ENCODE peak calls at places on chromosomes 13 and 19, in nine cellular contexts. F is H9; R is IMR-90; N is left cardiac atrium; W is caudate nucleus; G is fibroblast of lung; E is stimulated activated CD8-positive, alpha-beta memory T cell treated with anti-CD3 and anti-CD28 coated beads, Interleukin-7, amount 100 ng/mL, for 48 hours; B is CMK; P is stimulated activated CD4-positive, alpha-beta T cell treated with anti-CD3 and anti-CD28 coated beads, Interleukin-2, amount 100 ng/mL, for 48 hours. K is an unnamed sample.

GRCh38 chr13:32734511-32734910 is 148.3 kb downstream of the PDS5B start:
- DNase-seq in E (peak; percentile 11), P (peak; percentile 2), B (no peak), N (no peak), R (peak; percentile 88), F (no peak), W (no peak), G (peak; percentile 86), K (no peak)

GRCh38 chr19:50835785-50836542 is 2.6 kb upstream of the KLK15 start:
- DNase-seq in E (peak; percentile 52), W (no peak), B (peak; percentile 60), P (peak; percentile 79), F (peak; percentile 81), G (peak; percentile 44), R (peak; percentile 45), N (peak; percentile 78), K (peak; percentile 46)

GRCh38 chr19:48968813-48969218 is 3.7 kb downstream of the FTL start:
- DNase-seq in W (no peak), F (no peak), N (no peak), G (no peak), R (no peak), P (no peak), E (no peak), B (no peak), K (no peak)

GRCh38 chr19:49642488-49643035 is 553 bp downstream of the SCAF1 start:
- DNase-seq in N (no peak), B (no peak), G (no peak), R (no peak), F (no peak), E (no peak), P (no peak), W (no peak), K (no peak)

GRCh38 chr13:40318366-40318765 is 348.1 kb downstream of the FOXO1 start:
- DNase-seq in F (no peak), P (no peak), B (no peak), G (no peak), W (no peak), E (no peak), N (peak; percentile 76), R (no peak), K (peak; percentile 61)

GRCh38 chr19:16571689-16572331 is 405 bp downstream of the SLC35E1 start:
- DNase-seq in B (no peak), R (peak; percentile 20), E (no peak), G (peak; percentile 39), P (no peak), F (no peak), W (no peak), N (no peak), K (no peak)

GRCh38 chr19:8251025-8251472 is 41.9 kb downstream of the CERS4 start:
- DNase-seq in W (peak; percentile 83), P (no peak), B (no peak), R (peak; percentile 11), G (peak; percentile 55), F (no peak), E (no peak), N (peak; percentile 83), K (peak; percentile 83)

GRCh38 chr13:24512208-24513068 is at the start of gene PARP4:
- DNase-seq in G (peak; percentile 91), R (peak; percentile 85), N (peak; percentile 83), F (peak; percentile 81), E (peak; percentile 55), P (peak; percentile 61), B (no peak), W (no peak), K (peak; percentile 78)

GRCh38 chr13:57136093-57136492 is 4.6 kb upstream of the PRR20A start:
- DNase-seq in G (no peak), E (no peak), W (no peak), F (no peak), B (no peak), N (no peak), R (no peak), P (no peak), K (no peak)

GRCh38 chr13:77176350-77176749 is 149.4 kb upstream of the FBXL3 start:
- DNase-seq in R (peak; percentile 89), W (no peak), N (no peak), F (no peak), G (peak; percentile 82), B (no peak), P (no peak), E (no peak), K (no peak)

GRCh38 chr13:97911311-97912138 is 42.0 kb upstream of the IPO5 start:
- DNase-seq in G (peak; percentile 40), B (no peak), W (no peak), E (no peak), N (no peak), F (peak; percentile 64), P (peak; percentile 2), R (peak; percentile 32), K (no peak)

GRCh38 chr13:113806104-113806471 is 47.1 kb downstream of the TMEM255B start:
- DNase-seq in R (no peak), G (no peak), E (no peak), W (no peak), B (no peak), F (no peak), P (no peak), N (peak; percentile 13), K (no peak)

GRCh38 chr13:35388979-35389378 is 87.5 kb downstream of the MAB21L1 start:
- DNase-seq in N (no peak), G (peak; percentile 36), W (no peak), R (peak; percentile 3), P (no peak), B (no peak), F (no peak), E (no peak), K (peak; percentile 2)

GRCh38 chr13:96519380-96519779 is 429.5 kb downstream of the HS6ST3 start:
- DNase-seq in B (no peak), P (no peak), N (no peak), R (no peak), W (no peak), G (no peak), F (no peak), E (no peak), K (no peak)